ENCODE peak calls at places on chromosome 1, in ten cellular contexts. One of them, this sample, is unnamed.

GRCh38 chr1:12539705-12540579 is 78.1 kb downstream of the DHRS3 start:
- DNase-seq in Calu3: peak
- DNase-seq in upper lobe of right lung: peak
- DNase-seq in mesothelial cell of epicardium: peak
- DNase-seq in mammary epithelial cell: peak
- DNase-seq in activated CD8-positive, alpha-beta T cell treated with anti-CD3 and anti-CD28 coated beads for 36 hours: no peak
- DNase-seq in AG04450: peak
- DNase-seq in sigmoid colon: peak
- DNase-seq in astrocyte of the spinal cord: peak
- DNase-seq in H9: peak
- DNase-seq in this sample: peak

GRCh38 chr1:65146908-65147423 is 1.0 kb upstream of the AK4 start:
- DNase-seq in upper lobe of right lung: no peak
- DNase-seq in AG04450: no peak
- DNase-seq in H9: no peak
- DNase-seq in astrocyte of the spinal cord: peak
- DNase-seq in sigmoid colon: no peak
- DNase-seq in mesothelial cell of epicardium: no peak
- DNase-seq in activated CD8-positive, alpha-beta T cell treated with anti-CD3 and anti-CD28 coated beads for 36 hours: peak
- DNase-seq in Calu3: no peak
- DNase-seq in mammary epithelial cell: peak
- DNase-seq in this sample: no peak

GRCh38 chr1:156668801-156669637 is 8.2 kb downstream of the NES start:
- DNase-seq in upper lobe of right lung: no peak
- DNase-seq in H9: peak
- DNase-seq in Calu3: no peak
- DNase-seq in activated CD8-positive, alpha-beta T cell treated with anti-CD3 and anti-CD28 coated beads for 36 hours: no peak
- DNase-seq in sigmoid colon: no peak
- DNase-seq in astrocyte of the spinal cord: no peak
- DNase-seq in AG04450: no peak
- DNase-seq in mesothelial cell of epicardium: no peak
- DNase-seq in mammary epithelial cell: no peak
- DNase-seq in this sample: no peak

GRCh38 chr1:57770772-57771171 is 346.9 kb upstream of the DAB1 start:
- DNase-seq in mammary epithelial cell: peak
- DNase-seq in mesothelial cell of epicardium: no peak
- DNase-seq in H9: no peak
- DNase-seq in astrocyte of the spinal cord: no peak
- DNase-seq in upper lobe of right lung: no peak
- DNase-seq in AG04450: no peak
- DNase-seq in Calu3: no peak
- DNase-seq in sigmoid colon: no peak
- DNase-seq in activated CD8-positive, alpha-beta T cell treated with anti-CD3 and anti-CD28 coated beads for 36 hours: no peak
- DNase-seq in this sample: no peak

GRCh38 chr1:160046494-160047115 is 14.8 kb upstream of the PIGM start:
- DNase-seq in AG04450: no peak
- DNase-seq in mammary epithelial cell: peak
- DNase-seq in sigmoid colon: peak
- DNase-seq in Calu3: peak
- DNase-seq in upper lobe of right lung: no peak
- DNase-seq in astrocyte of the spinal cord: peak
- DNase-seq in H9: peak
- DNase-seq in activated CD8-positive, alpha-beta T cell treated with anti-CD3 and anti-CD28 coated beads for 36 hours: peak
- DNase-seq in mesothelial cell of epicardium: no peak
- DNase-seq in this sample: no peak

GRCh38 chr1:40252601-40253000 is 4.9 kb downstream of the TMCO2 start:
- DNase-seq in upper lobe of right lung: no peak
- DNase-seq in activated CD8-positive, alpha-beta T cell treated with anti-CD3 and anti-CD28 coated beads for 36 hours: no peak
- DNase-seq in H9: no peak
- DNase-seq in AG04450: no peak
- DNase-seq in mammary epithelial cell: no peak
- DNase-seq in astrocyte of the spinal cord: no peak
- DNase-seq in sigmoid colon: no peak
- DNase-seq in Calu3: no peak
- DNase-seq in mesothelial cell of epicardium: no peak
- DNase-seq in this sample: no peak

GRCh38 chr1:159172599-159173291 is 1.3 kb downstream of the CADM3 start:
- DNase-seq in activated CD8-positive, alpha-beta T cell treated with anti-CD3 and anti-CD28 coated beads for 36 hours: no peak
- DNase-seq in AG04450: no peak
- DNase-seq in H9: peak
- DNase-seq in sigmoid colon: peak
- DNase-seq in mesothelial cell of epicardium: no peak
- DNase-seq in upper lobe of right lung: no peak
- DNase-seq in Calu3: no peak
- DNase-seq in astrocyte of the spinal cord: no peak
- DNase-seq in mammary epithelial cell: no peak
- DNase-seq in this sample: peak

GRCh38 chr1:246280551-246280950 is 226.5 kb downstream of the SMYD3 start:
- DNase-seq in sigmoid colon: no peak
- DNase-seq in activated CD8-positive, alpha-beta T cell treated with anti-CD3 and anti-CD28 coated beads for 36 hours: peak
- DNase-seq in AG04450: no peak
- DNase-seq in Calu3: peak
- DNase-seq in mesothelial cell of epicardium: no peak
- DNase-seq in upper lobe of right lung: no peak
- DNase-seq in H9: no peak
- DNase-seq in mammary epithelial cell: no peak
- DNase-seq in astrocyte of the spinal cord: peak
- DNase-seq in this sample: no peak

GRCh38 chr1:118185083-118185899 is at the start of gene SPAG17:
- DNase-seq in astrocyte of the spinal cord: peak
- DNase-seq in mammary epithelial cell: peak
- DNase-seq in AG04450: no peak
- DNase-seq in mesothelial cell of epicardium: peak
- DNase-seq in Calu3: peak
- DNase-seq in H9: peak
- DNase-seq in upper lobe of right lung: peak
- DNase-seq in sigmoid colon: no peak
- DNase-seq in activated CD8-positive, alpha-beta T cell treated with anti-CD3 and anti-CD28 coated beads for 36 hours: peak
- DNase-seq in this sample: peak

GRCh38 chr1:58844176-58844575 is 60.3 kb upstream of the JUN start:
- DNase-seq in H9: no peak
- DNase-seq in mammary epithelial cell: no peak
- DNase-seq in AG04450: no peak
- DNase-seq in Calu3: no peak
- DNase-seq in astrocyte of the spinal cord: peak
- DNase-seq in upper lobe of right lung: no peak
- DNase-seq in activated CD8-positive, alpha-beta T cell treated with anti-CD3 and anti-CD28 coated beads for 36 hours: no peak
- DNase-seq in sigmoid colon: no peak
- DNase-seq in mesothelial cell of epicardium: no peak
- DNase-seq in this sample: no peak

GRCh38 chr1:58849556-58849955 is 65.7 kb upstream of the JUN start:
- DNase-seq in H9: no peak
- DNase-seq in activated CD8-positive, alpha-beta T cell treated with anti-CD3 and anti-CD28 coated beads for 36 hours: no peak
- DNase-seq in sigmoid colon: no peak
- DNase-seq in mammary epithelial cell: no peak
- DNase-seq in mesothelial cell of epicardium: no peak
- DNase-seq in AG04450: no peak
- DNase-seq in Calu3: no peak
- DNase-seq in astrocyte of the spinal cord: no peak
- DNase-seq in upper lobe of right lung: no peak
- DNase-seq in this sample: no peak

GRCh38 chr1:58852731-58853485 is 69.1 kb upstream of the JUN start:
- DNase-seq in H9: peak
- DNase-seq in activated CD8-positive, alpha-beta T cell treated with anti-CD3 and anti-CD28 coated beads for 36 hours: no peak
- DNase-seq in sigmoid colon: no peak
- DNase-seq in mammary epithelial cell: no peak
- DNase-seq in AG04450: no peak
- DNase-seq in astrocyte of the spinal cord: no peak
- DNase-seq in mesothelial cell of epicardium: no peak
- DNase-seq in Calu3: no peak
- DNase-seq in upper lobe of right lung: no peak
- DNase-seq in this sample: peak

GRCh38 chr1:58845947-58846346 is 62.1 kb upstream of the JUN start:
- DNase-seq in mesothelial cell of epicardium: no peak
- DNase-seq in AG04450: no peak
- DNase-seq in Calu3: no peak
- DNase-seq in sigmoid colon: no peak
- DNase-seq in upper lobe of right lung: no peak
- DNase-seq in mammary epithelial cell: no peak
- DNase-seq in activated CD8-positive, alpha-beta T cell treated with anti-CD3 and anti-CD28 coated beads for 36 hours: no peak
- DNase-seq in astrocyte of the spinal cord: no peak
- DNase-seq in H9: no peak
- DNase-seq in this sample: no peak

GRCh38 chr1:58848818-58849411 is 65.1 kb upstream of the JUN start:
- DNase-seq in Calu3: peak
- DNase-seq in activated CD8-positive, alpha-beta T cell treated with anti-CD3 and anti-CD28 coated beads for 36 hours: peak
- DNase-seq in H9: peak
- DNase-seq in mesothelial cell of epicardium: no peak
- DNase-seq in sigmoid colon: peak
- DNase-seq in mammary epithelial cell: peak
- DNase-seq in astrocyte of the spinal cord: peak
- DNase-seq in AG04450: peak
- DNase-seq in upper lobe of right lung: peak
- DNase-seq in this sample: peak
- TF ChIP-seq CTCF in Calu3: peak
- TF ChIP-seq CTCF in activated CD8-positive, alpha-beta T cell treated with anti-CD3 and anti-CD28 coated beads for 36 hours: no peak
- TF ChIP-seq CTCF in H9: no peak
- TF ChIP-seq CTCF in mesothelial cell of epicardium: no peak
- TF ChIP-seq CTCF in sigmoid colon: no peak
- TF ChIP-seq CTCF in mammary epithelial cell: peak
- TF ChIP-seq CTCF in astrocyte of the spinal cord: peak
- TF ChIP-seq CTCF in AG04450: peak
- TF ChIP-seq CTCF in upper lobe of right lung: peak
- TF ChIP-seq CTCF in this sample: no peak

GRCh38 chr1:26029864-26030481 is 8.4 kb downstream of the EXTL1 start:
- DNase-seq in mesothelial cell of epicardium: no peak
- DNase-seq in Calu3: no peak
- DNase-seq in sigmoid colon: no peak
- DNase-seq in activated CD8-positive, alpha-beta T cell treated with anti-CD3 and anti-CD28 coated beads for 36 hours: no peak
- DNase-seq in mammary epithelial cell: no peak
- DNase-seq in upper lobe of right lung: no peak
- DNase-seq in H9: no peak
- DNase-seq in AG04450: no peak
- DNase-seq in astrocyte of the spinal cord: no peak
- DNase-seq in this sample: no peak
- TF ChIP-seq CTCF in mesothelial cell of epicardium: no peak
- TF ChIP-seq CTCF in Calu3: no peak
- TF ChIP-seq CTCF in sigmoid colon: no peak
- TF ChIP-seq CTCF in activated CD8-positive, alpha-beta T cell treated with anti-CD3 and anti-CD28 coated beads for 36 hours: no peak
- TF ChIP-seq CTCF in mammary epithelial cell: no peak
- TF ChIP-seq CTCF in upper lobe of right lung: no peak
- TF ChIP-seq CTCF in H9: peak
- TF ChIP-seq CTCF in AG04450: no peak
- TF ChIP-seq CTCF in astrocyte of the spinal cord: peak
- TF ChIP-seq CTCF in this sample: no peak

DNA sequence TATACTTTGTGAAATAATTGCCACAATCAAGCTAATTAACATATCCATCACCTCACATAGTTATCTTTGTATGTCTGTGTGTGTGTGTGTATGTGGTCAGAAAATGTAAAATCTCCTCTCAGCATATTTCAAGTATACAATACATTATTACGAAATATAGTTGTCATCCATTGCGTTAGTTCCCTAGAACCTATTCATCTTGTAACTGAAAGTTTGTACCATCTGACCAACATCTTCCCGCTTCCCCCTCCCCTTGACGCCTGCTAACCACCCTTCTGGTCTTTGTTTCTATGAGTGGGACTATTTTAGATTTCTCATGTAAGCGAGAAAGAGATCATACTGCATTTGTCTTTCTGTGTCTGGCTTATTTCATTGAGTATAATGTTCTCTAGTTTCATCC is 455.3 kb downstream of the KCNT2 start:
- DNase-seq in sigmoid colon: no peak
- DNase-seq in upper lobe of right lung: no peak
- DNase-seq in activated CD8-positive, alpha-beta T cell treated with anti-CD3 and anti-CD28 coated beads for 36 hours: peak
- DNase-seq in astrocyte of the spinal cord: no peak
- DNase-seq in mesothelial cell of epicardium: no peak
- DNase-seq in AG04450: no peak
- DNase-seq in H9: no peak
- DNase-seq in mammary epithelial cell: no peak
- DNase-seq in Calu3: no peak
- DNase-seq in this sample: no peak
- TF ChIP-seq CTCF in sigmoid colon: no peak
- TF ChIP-seq CTCF in upper lobe of right lung: no peak
- TF ChIP-seq CTCF in activated CD8-positive, alpha-beta T cell treated with anti-CD3 and anti-CD28 coated beads for 36 hours: no peak
- TF ChIP-seq CTCF in astrocyte of the spinal cord: no peak
- TF ChIP-seq CTCF in mesothelial cell of epicardium: no peak
- TF ChIP-seq CTCF in AG04450: no peak
- TF ChIP-seq CTCF in H9: no peak
- TF ChIP-seq CTCF in mammary epithelial cell: no peak
- TF ChIP-seq CTCF in Calu3: no peak
- TF ChIP-seq CTCF in this sample: no peak

GRCh38 chr1:94535879-94536278 is 5.7 kb downstream of the F3 start:
- DNase-seq in sigmoid colon: no peak
- DNase-seq in mammary epithelial cell: peak
- DNase-seq in upper lobe of right lung: no peak
- DNase-seq in astrocyte of the spinal cord: no peak
- DNase-seq in AG04450: no peak
- DNase-seq in H9: no peak
- DNase-seq in activated CD8-positive, alpha-beta T cell treated with anti-CD3 and anti-CD28 coated beads for 36 hours: no peak
- DNase-seq in mesothelial cell of epicardium: no peak
- DNase-seq in Calu3: no peak
- DNase-seq in this sample: no peak

GRCh38 chr1:94540440-94541174 is 952 bp downstream of the F3 start:
- DNase-seq in Calu3: no peak
- DNase-seq in AG04450: no peak
- DNase-seq in sigmoid colon: no peak
- DNase-seq in mesothelial cell of epicardium: no peak
- DNase-seq in activated CD8-positive, alpha-beta T cell treated with anti-CD3 and anti-CD28 coated beads for 36 hours: no peak
- DNase-seq in mammary epithelial cell: peak
- DNase-seq in astrocyte of the spinal cord: peak
- DNase-seq in upper lobe of right lung: no peak
- DNase-seq in H9: no peak
- DNase-seq in this sample: no peak

GRCh38 chr1:94539496-94539895 is 2.1 kb downstream of the F3 start:
- DNase-seq in activated CD8-positive, alpha-beta T cell treated with anti-CD3 and anti-CD28 coated beads for 36 hours: no peak
- DNase-seq in sigmoid colon: no peak
- DNase-seq in mammary epithelial cell: peak
- DNase-seq in AG04450: no peak
- DNase-seq in Calu3: peak
- DNase-seq in upper lobe of right lung: no peak
- DNase-seq in H9: no peak
- DNase-seq in astrocyte of the spinal cord: peak
- DNase-seq in mesothelial cell of epicardium: no peak
- DNase-seq in this sample: no peak

GRCh38 chr1:94537254-94537653 is 4.3 kb downstream of the F3 start:
- DNase-seq in sigmoid colon: no peak
- DNase-seq in mesothelial cell of epicardium: no peak
- DNase-seq in upper lobe of right lung: no peak
- DNase-seq in activated CD8-positive, alpha-beta T cell treated with anti-CD3 and anti-CD28 coated beads for 36 hours: no peak
- DNase-seq in H9: no peak
- DNase-seq in astrocyte of the spinal cord: no peak
- DNase-seq in mammary epithelial cell: peak
- DNase-seq in AG04450: no peak
- DNase-seq in Calu3: no peak
- DNase-seq in this sample: no peak

DNA sequence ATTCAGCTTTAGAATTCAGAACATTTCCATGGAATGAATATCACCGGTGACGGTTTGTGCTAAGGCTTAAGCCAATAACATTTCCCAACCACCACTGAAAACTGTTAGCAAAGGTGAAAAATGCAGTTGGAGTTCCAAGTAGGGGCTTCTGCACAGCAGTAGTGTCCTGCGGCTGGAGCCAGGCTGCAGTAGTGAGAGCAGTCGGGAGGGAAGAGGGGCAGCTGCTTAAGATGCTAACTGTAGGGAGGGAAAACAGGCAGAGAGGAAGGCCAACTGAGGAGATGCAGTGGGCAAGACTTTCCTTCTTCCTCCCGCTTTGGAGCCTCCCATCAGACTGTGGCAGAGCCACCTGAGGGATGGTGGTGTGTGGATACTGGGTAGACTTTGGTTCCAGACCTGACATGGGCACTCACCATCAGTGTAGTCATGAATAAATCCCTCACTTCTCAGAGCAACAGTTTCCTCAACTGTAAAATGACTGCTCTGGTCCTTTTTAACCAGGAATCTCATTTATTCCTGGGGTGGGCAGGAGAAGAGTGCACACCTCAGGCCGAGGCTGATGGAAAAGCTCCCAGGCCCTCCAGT is 3.2 kb downstream of the F3 start:
- DNase-seq in Calu3: no peak
- DNase-seq in upper lobe of right lung: no peak
- DNase-seq in AG04450: no peak
- DNase-seq in H9: no peak
- DNase-seq in sigmoid colon: no peak
- DNase-seq in astrocyte of the spinal cord: peak
- DNase-seq in mesothelial cell of epicardium: no peak
- DNase-seq in mammary epithelial cell: peak
- DNase-seq in activated CD8-positive, alpha-beta T cell treated with anti-CD3 and anti-CD28 coated beads for 36 hours: no peak
- DNase-seq in this sample: no peak
- TF ChIP-seq CTCF in Calu3: no peak
- TF ChIP-seq CTCF in upper lobe of right lung: no peak
- TF ChIP-seq CTCF in AG04450: peak
- TF ChIP-seq CTCF in H9: no peak
- TF ChIP-seq CTCF in sigmoid colon: no peak
- TF ChIP-seq CTCF in astrocyte of the spinal cord: peak
- TF ChIP-seq CTCF in mesothelial cell of epicardium: no peak
- TF ChIP-seq CTCF in mammary epithelial cell: no peak
- TF ChIP-seq CTCF in activated CD8-positive, alpha-beta T cell treated with anti-CD3 and anti-CD28 coated beads for 36 hours: no peak
- TF ChIP-seq CTCF in this sample: no peak